ENCODE peak calls at places on chromosomes 4 and X, in five cellular contexts. F, R, C, E and Z are unnamed samples.

GRCh38 chr4:162645381-162645780 is 481.6 kb upstream of the FSTL5 start:
- DNase-seq in R (no peak), E (no peak), F (no peak), C (no peak), Z (no peak)

GRCh38 chr4:124691801-124692200 is 20.7 kb downstream of the ANKRD50 start:
- DNase-seq in F (no peak), E (no peak), R (no peak), C (no peak), Z (no peak)

GRCh38 chr4:185895866-185896265 is 83.9 kb upstream of the SORBS2 start:
- DNase-seq in R (no peak), F (no peak), E (no peak), C (no peak), Z (no peak)

GRCh38 chr4:53781614-53782467 is 190.6 kb upstream of the LNX1 start:
- DNase-seq in C (no peak), E (no peak), R (no peak), F (no peak), Z (no peak)

GRCh38 chr4:119627267-119628190 is 1.1 kb downstream of the PDE5A start:
- DNase-seq in F (peak; percentile 62), R (peak; percentile 71), C (peak; percentile 90), E (peak; percentile 46), Z (peak; percentile 26)

GRCh38 chrX:140712413-140713173 is 3.0 kb downstream of the LINC00632 start:
- DNase-seq in C (peak; percentile 86), R (peak; percentile 17), E (no peak), F (peak; percentile 79), Z (no peak)

GRCh38 chr4:155802573-155802972 is 43.8 kb downstream of the GUCY1B1 start:
- DNase-seq in C (no peak), F (no peak), R (no peak), E (no peak), Z (no peak)

GRCh38 chrX:54494970-54495813 is 842 bp downstream of the FGD1 start:
- DNase-seq in C (no peak), R (no peak), E (no peak), F (peak; percentile 42), Z (no peak)

GRCh38 chr4:42676066-42676951 is 19.4 kb upstream of the ATP8A1 start:
- DNase-seq in C (no peak), F (no peak), E (no peak), R (no peak), Z (no peak)

GRCh38 chr4:139844057-139844456 is 178.4 kb downstream of the MGST2 start:
- DNase-seq in C (no peak), E (no peak), F (no peak), R (no peak), Z (no peak)

GRCh38 chrX:119971184-119971583 is 27.6 kb upstream of the NKAP start:
- DNase-seq in F (no peak), E (no peak), C (no peak), R (no peak), Z (no peak)

GRCh38 chrX:19725545-19726102 is 161.8 kb downstream of the SH3KBP1 start:
- DNase-seq in E (no peak), F (no peak), R (no peak), C (no peak), Z (no peak)

GRCh38 chr4:151797131-151797530 is 36.3 kb upstream of the GATB start:
- DNase-seq in R (peak; percentile 48), F (no peak), E (no peak), C (no peak), Z (no peak)

GRCh38 chr4:98480535-98480934 is 177.9 kb downstream of the TSPAN5 start:
- DNase-seq in E (no peak), F (no peak), C (no peak), R (no peak), Z (no peak)

GRCh38 chrX:15977644-15978043 is 123.0 kb upstream of the AP1S2 start:
- DNase-seq in F (no peak), E (no peak), R (no peak), C (no peak), Z (no peak)

GRCh38 chr4:106818764-106819163 is 217.3 kb downstream of the DKK2 start:
- DNase-seq in E (no peak), R (no peak), C (no peak), F (no peak), Z (no peak)
- TF ChIP-seq CTCF in E (no peak), R (no peak), C (no peak), F (no peak), Z (peak; percentile 4)

GRCh38 chrX:12138366-12139313 is at the start of gene FRMPD4:
- DNase-seq in R (no peak), F (peak; percentile 41), C (no peak), E (no peak), Z (no peak)
- TF ChIP-seq CTCF in R (no peak), F (no peak), C (no peak), E (no peak), Z (peak; percentile 28)

DNA sequence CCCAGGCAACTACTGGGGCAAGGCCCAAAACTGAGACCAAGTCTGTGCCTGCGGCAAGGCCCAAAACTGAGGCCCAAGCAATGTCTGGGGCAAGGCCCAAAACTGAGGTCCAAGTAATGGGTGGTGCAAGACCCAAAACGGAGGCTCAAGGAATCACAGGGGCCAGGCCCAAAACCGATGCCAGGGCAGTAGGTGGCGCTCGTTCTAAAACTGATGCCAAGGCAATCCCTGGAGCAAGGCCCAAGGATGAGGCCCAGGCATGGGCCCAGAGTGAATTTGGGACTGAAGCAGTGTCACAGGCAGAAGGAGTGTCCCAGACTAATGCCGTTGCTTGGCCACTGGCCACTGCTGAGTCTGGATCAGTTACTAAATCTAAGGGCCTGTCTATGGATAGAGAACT is 2.7 kb downstream of the GPRASP2 start:
- DNase-seq in F (no peak), C (no peak), R (no peak), E (no peak), Z (no peak)
- TF ChIP-seq CTCF in F (no peak), C (no peak), R (no peak), E (no peak), Z (no peak)

DNA sequence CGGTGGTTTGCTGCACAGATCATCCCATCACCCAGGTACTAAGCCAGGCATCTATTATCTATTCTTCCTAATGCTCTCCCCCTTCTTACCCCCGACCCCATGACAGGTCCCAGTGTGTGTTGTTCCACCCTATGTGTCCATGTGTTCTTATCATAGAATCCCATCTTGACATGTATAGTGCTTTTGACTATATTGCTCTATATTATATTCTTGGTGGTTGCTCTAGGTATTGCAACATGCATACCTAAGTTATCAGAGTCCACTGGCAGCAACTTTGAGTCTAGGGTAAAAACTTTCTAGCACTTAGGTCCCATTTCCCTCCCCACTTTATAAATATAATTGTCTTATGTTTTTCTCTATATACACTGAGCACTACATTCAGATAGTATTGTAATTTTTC is 170.3 kb downstream of the TBX22 start:
- DNase-seq in E (no peak), F (no peak), R (no peak), C (no peak), Z (no peak)
- TF ChIP-seq CTCF in E (no peak), F (no peak), R (no peak), C (no peak), Z (no peak)

DNA sequence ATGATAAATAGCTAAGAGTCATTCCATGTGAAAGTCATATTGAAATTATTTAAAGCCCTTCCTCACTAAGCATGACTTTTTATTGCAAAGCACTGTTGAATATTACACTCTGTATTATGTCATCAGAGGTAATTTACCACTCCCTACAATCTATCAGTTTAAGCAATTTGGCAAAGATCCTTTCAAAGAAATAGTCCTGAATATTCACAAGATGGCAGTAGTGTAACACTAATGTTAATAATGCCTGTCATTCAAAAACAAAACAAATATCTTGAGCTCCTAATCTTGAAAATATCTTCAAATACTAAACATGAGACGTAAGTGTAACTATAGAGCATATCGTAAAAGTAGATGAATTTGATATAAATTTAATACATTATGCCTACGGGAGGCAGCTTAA is 208.6 kb upstream of the TECRL start:
- DNase-seq in E (no peak), F (no peak), R (no peak), C (no peak), Z (no peak)
- TF ChIP-seq CTCF in E (no peak), F (peak; percentile 41), R (no peak), C (no peak), Z (peak; percentile 20)